ENCODE peak calls at places on chromosome 2, in four cellular contexts. Z is ovary, O is Peyer's patch, E is heart right ventricle. L is an unnamed sample.

GRCh38 chr2:108579631-108580030 is 45.4 kb downstream of the LIMS1 start:
- DNase-seq in Z (no peak), O (no peak), E (peak; percentile 38), L (no peak)

GRCh38 chr2:112181571-112182290 is 43.5 kb downstream of the FBLN7 start:
- DNase-seq in Z (no peak), O (no peak), E (no peak), L (no peak)

GRCh38 chr2:62197609-62198236 is 1.8 kb downstream of the B3GNT2 start:
- DNase-seq in Z (no peak), E (peak; percentile 63), O (peak; percentile 66), L (no peak)

GRCh38 chr2:61980758-61981157 is 75.3 kb downstream of the COMMD1 start:
- DNase-seq in Z (no peak), O (no peak), E (no peak), L (no peak)

GRCh38 chr2:16656784-16657391 is 8.7 kb downstream of the CYRIA start:
- DNase-seq in O (no peak), E (no peak), Z (no peak), L (no peak)

GRCh38 chr2:236236559-236237450 is 27.4 kb downstream of the ASB18 start:
- DNase-seq in Z (no peak), O (no peak), E (no peak), L (no peak)

GRCh38 chr2:62824378-62824777 is 118.9 kb downstream of the EHBP1 start:
- DNase-seq in O (no peak), Z (no peak), E (no peak), L (no peak)

GRCh38 chr2:88019985-88020384 is 3.6 kb upstream of the RNU2-63P start:
- DNase-seq in Z (no peak), O (no peak), E (no peak), L (no peak)

GRCh38 chr2:19321946-19322345 is 36.5 kb downstream of the OSR1 start:
- DNase-seq in E (no peak), Z (no peak), O (no peak), L (peak; percentile 19)

GRCh38 chr2:200222837-200223236 is 83.7 kb upstream of the SPATS2L start:
- DNase-seq in E (no peak), O (no peak), Z (no peak), L (no peak)

GRCh38 chr2:37682473-37682872 is 11.0 kb upstream of the CDC42EP3 start:
- DNase-seq in Z (no peak), E (no peak), O (no peak), L (no peak)

GRCh38 chr2:102289129-102289528 is 22.2 kb upstream of the IL1RL1 start:
- DNase-seq in Z (no peak), E (no peak), O (no peak), L (no peak)

GRCh38 chr2:164606557-164606956 is 14.7 kb downstream of the GRB14 start:
- DNase-seq in Z (no peak), O (no peak), E (no peak), L (no peak)

GRCh38 chr2:63538409-63538808 is 49.9 kb downstream of the WDPCP start:
- DNase-seq in O (no peak), Z (no peak), E (no peak), L (no peak)

GRCh38 chr2:164964744-164965143 is 9.4 kb upstream of the SLC38A11 start:
- DNase-seq in E (no peak), Z (no peak), O (no peak), L (no peak)

GRCh38 chr2:173354601-173355131 is at the start of gene CDCA7:
- DNase-seq in Z (peak; percentile 56), O (peak; percentile 87), E (peak; percentile 62), L (no peak)

GRCh38 chr2:48529189-48529588 is 765 bp upstream of the STON1 start:
- DNase-seq in Z (peak; percentile 52), O (no peak), E (no peak), L (no peak)

GRCh38 chr2:238314576-238314975 is 5.7 kb upstream of the TRAF3IP1 start:
- DNase-seq in O (peak; percentile 15), E (no peak), Z (no peak), L (no peak)
- H3K4me3 ChIP-seq in O (no peak overlapping the region), E (no peak overlapping the region), Z (no peak overlapping the region), L (no peak overlapping the region)

DNA sequence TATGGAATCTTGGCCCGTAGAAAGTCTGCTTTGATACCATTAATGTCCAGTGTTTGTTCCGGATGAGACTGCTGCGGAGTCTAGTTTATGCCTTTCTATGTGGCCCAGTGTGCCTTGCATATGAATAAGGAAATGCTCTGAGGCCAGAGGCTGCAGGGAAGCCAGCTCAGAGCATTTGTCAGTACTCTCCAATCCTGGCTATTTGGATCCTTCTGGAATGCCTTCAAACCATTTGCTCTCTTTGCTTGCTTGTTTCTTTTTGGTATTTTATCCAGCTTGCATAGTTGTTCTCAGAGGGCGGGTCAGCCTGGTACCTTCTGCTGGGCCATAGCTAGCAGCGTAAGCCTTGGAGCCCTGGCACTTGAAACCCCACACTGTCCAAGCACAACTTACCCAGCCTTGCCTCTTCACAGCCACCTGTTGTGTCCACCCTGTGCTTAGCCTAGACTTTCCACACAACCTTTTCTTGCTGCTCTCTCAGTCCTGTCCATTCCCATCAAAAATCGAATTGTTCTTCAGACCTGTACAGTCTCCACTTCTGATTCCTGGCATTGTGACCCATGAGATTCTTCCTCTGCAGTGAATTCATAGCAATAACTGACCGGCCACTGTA is 20.5 kb downstream of the CENPO start:
- DNase-seq in O (no peak), E (no peak), Z (no peak), L (no peak)
- H3K36me3 ChIP-seq in O (peaks cover 13% of the 10 kb centered on the region), E (no peaks in the 10 kb centered on the region), Z (no peaks in the 10 kb centered on the region), L (no peaks in the 10 kb centered on the region)

GRCh38 chr2:218166791-218167190 is at the start of gene CXCR1:
- DNase-seq in Z (no peak), O (no peak), E (no peak), L (no peak)

GRCh38 chr2:218155953-218156479 is 10.7 kb downstream of the CXCR1 start:
- DNase-seq in Z (no peak), E (no peak), O (no peak), L (no peak)

GRCh38 chr2:218162817-218163216 is 3.9 kb downstream of the CXCR1 start:
- DNase-seq in Z (no peak), E (no peak), O (no peak), L (no peak)

DNA sequence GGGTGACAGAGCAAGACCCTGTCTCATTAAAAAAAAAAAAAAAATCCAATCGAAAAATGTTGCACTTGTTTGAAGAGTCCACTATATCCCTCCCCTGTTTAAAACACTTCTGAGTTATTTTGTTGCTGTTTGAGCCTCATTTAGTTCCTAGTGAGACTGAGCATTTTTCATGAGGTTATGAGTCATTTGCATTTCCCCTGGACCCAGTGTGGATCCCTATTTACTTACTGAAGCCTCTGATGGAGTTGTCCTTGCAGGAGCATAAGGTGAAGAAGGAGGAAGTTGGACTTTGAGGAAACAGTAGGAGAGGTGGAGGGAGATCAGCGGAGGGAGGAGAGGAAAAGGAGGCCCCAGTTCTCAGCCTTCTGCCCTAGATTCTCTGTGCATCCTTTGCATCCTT is 5.1 kb downstream of the CXCR1 start:
- DNase-seq in Z (no peak), O (no peak), E (no peak), L (no peak)
- H3K27me3 ChIP-seq in Z (no peaks in the 10 kb centered on the region), O (no peaks in the 10 kb centered on the region), E (no peaks in the 10 kb centered on the region), L (peaks cover 13% of the 10 kb centered on the region)

GRCh38 chr2:153408708-153409107 is 69.9 kb downstream of the RPRM start:
- DNase-seq in O (no peak), E (no peak), Z (no peak), L (no peak)

GRCh38 chr2:153404792-153405191 is 73.8 kb downstream of the RPRM start:
- DNase-seq in Z (no peak), O (no peak), E (no peak), L (no peak)

GRCh38 chr2:153405196-153405595 is 73.4 kb downstream of the RPRM start:
- DNase-seq in O (no peak), Z (no peak), E (no peak), L (no peak)

DNA sequence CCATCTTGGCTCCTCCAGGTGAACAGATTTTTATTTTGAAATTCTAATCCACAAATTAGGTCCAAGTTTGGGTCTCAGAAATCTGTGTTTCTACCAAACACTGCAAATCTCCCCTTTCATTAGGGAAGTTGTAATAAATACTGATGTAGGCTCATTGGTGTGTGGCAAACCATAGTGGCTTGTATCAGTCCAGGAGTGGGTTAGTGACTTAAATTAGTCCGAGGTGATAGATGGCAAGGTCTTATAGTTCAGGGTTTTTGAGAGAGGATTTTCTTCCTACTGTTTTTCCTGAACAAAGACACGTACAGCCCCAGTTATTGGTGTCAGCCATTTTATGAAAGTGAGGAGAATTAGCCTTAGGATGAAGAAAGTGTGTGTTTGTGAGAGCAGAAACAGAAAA is 74.6 kb downstream of the RPRM start:
- DNase-seq in E (no peak), O (no peak), Z (no peak), L (no peak)
- H3K4me3 ChIP-seq in E (no peak overlapping the region), O (no peak overlapping the region), Z (no peak overlapping the region), L (peak overlapping the region; percentile 4)

GRCh38 chr2:71791051-71791450 is 337.7 kb downstream of the DYSF start:
- DNase-seq in E (no peak), O (no peak), Z (no peak), L (no peak)
- H3K36me3 ChIP-seq in E (no peaks in the 10 kb centered on the region), O (no peaks in the 10 kb centered on the region), Z (no peaks in the 10 kb centered on the region), L (no peaks in the 10 kb centered on the region)

GRCh38 chr2:152098798-152099654 is at the start of gene CACNB4:
- DNase-seq in E (peak; percentile 21), Z (peak; percentile 20), O (no peak), L (no peak)
- H3K27me3 ChIP-seq in E (no peaks in the 10 kb centered on the region), Z (no peaks in the 10 kb centered on the region), O (peaks cover 14% of the 10 kb centered on the region), L (peaks cover 20% of the 10 kb centered on the region)

GRCh38 chr2:206230060-206230890 is 44.2 kb upstream of the ZDBF2 start:
- DNase-seq in Z (no peak), E (no peak), O (no peak), L (no peak)

GRCh38 chr2:206220997-206221396 is 53.5 kb upstream of the ZDBF2 start:
- DNase-seq in Z (no peak), E (no peak), O (no peak), L (no peak)

GRCh38 chr2:206219957-206220356 is 54.5 kb upstream of the ZDBF2 start:
- DNase-seq in O (no peak), E (no peak), Z (no peak), L (no peak)

GRCh38 chr2:206229642-206230041 is 44.8 kb upstream of the ZDBF2 start:
- DNase-seq in O (no peak), Z (no peak), E (no peak), L (no peak)

DNA sequence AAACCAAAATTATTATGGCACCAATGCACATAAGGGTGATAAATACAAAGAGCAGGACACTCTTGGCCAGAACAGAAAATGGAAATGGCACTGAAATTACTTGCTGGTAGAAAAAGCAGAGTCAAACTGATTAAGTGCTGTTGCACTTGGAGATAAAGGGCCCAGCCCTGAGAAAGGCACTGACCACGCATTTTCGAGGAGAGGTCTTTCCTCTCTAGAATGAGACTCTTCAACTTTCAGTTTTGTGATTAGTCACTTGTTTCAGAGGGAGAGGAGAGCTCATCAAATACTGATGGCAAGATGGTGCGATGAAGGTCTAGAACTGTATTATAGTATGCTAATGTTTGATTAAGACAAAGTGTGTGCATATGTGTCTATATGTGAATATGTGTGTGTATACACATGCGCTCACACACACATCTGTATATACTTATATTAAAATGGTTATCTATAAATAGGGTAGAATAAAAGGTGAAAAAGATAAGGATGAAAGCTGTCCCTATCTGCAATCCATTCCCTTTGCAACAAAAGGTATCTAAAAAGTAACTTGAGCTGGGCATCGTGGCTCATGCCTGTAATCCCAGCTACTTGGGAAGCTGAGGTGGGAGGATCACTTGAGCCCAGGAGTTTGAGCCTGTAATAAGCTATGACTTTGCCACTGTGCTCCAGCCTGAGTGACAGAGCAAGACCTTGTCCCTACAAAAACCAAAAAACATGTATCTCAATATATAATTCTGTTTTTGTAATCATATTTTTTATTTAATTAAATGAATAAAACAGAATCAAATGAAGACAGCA is 48.8 kb upstream of the ZDBF2 start:
- DNase-seq in Z (no peak), O (no peak), E (no peak), L (no peak)
- H3K4me3 ChIP-seq in Z (no peak overlapping the region), O (no peak overlapping the region), E (no peak overlapping the region), L (no peak overlapping the region)

L was measured in kidney epithelial cell.